ENCODE peak calls at places on chromosomes 7 and 10, in seven cellular contexts. N is cardiac fibroblast; Z is activated CD4-positive, alpha-beta T cell treated with anti-CD3 and anti-CD28 coated beads for 1 hour; Y is neuronal stem cell; G is activated T-cell treated with anti-CD3 and anti-CD28 coated beads, Interleukin-2, amount 50 U/mL, for 4 hours; A is CD4-positive, CD25-positive, alpha-beta regulatory T cell; L is LoVo. M is an unnamed sample.

GRCh38 chr7:111825046-111825445 is 262.8 kb upstream of the IMMP2L start:
- DNase-seq in N (peak), Z (no peak), Y (no peak), G (no peak), A (no peak), L (no peak), M (no peak)

GRCh38 chr7:26292768-26293560 is 1.3 kb downstream of the SNX10 start:
- DNase-seq in N (no peak), Z (no peak), Y (no peak), G (no peak), A (no peak), L (no peak), M (no peak)

GRCh38 chr10:121722665-121723064 is 124.4 kb upstream of the FGFR2 start:
- DNase-seq in N (peak), Z (no peak), Y (no peak), G (no peak), A (no peak), L (no peak), M (no peak)

GRCh38 chr7:56046728-56047445 is 4.4 kb downstream of the PSPH start:
- DNase-seq in N (peak), Z (no peak), Y (no peak), G (no peak), A (no peak), L (no peak), M (no peak)

GRCh38 chr10:69655868-69656555 is 26.0 kb downstream of the FAM241B start:
- DNase-seq in N (no peak), Z (no peak), Y (no peak), G (no peak), A (no peak), L (no peak), M (no peak)

GRCh38 chr10:11488126-11488525 is 123.3 kb downstream of the USP6NL start:
- DNase-seq in N (no peak), Z (no peak), Y (no peak), G (no peak), A (no peak), L (no peak), M (no peak)

GRCh38 chr10:43862756-43863155 is 214.1 kb upstream of the ZNF32 start:
- DNase-seq in N (no peak), Z (no peak), Y (no peak), G (no peak), A (no peak), L (no peak), M (no peak)

GRCh38 chr7:50653997-50654425 is 88.8 kb upstream of the DDC start:
- DNase-seq in N (peak), Z (no peak), Y (no peak), G (no peak), A (no peak), L (no peak), M (no peak)

GRCh38 chr7:146115665-146116451 is 743 bp upstream of the CNTNAP2 start:
- DNase-seq in N (peak), Z (no peak), Y (peak), G (no peak), A (no peak), L (no peak), M (no peak)

GRCh38 chr7:77995717-77996116 is 197.1 kb downstream of the PHTF2 start:
- DNase-seq in N (no peak), Z (no peak), Y (no peak), G (no peak), A (no peak), L (no peak), M (no peak)

GRCh38 chr10:22133640-22134624 is 83.9 kb downstream of the EBLN1 start:
- DNase-seq in N (peak), Z (no peak), Y (no peak), G (no peak), A (no peak), L (no peak), M (no peak)

GRCh38 chr7:97167176-97167575 is 49.7 kb downstream of the SDHAF3 start:
- DNase-seq in N (no peak), Z (no peak), Y (no peak), G (no peak), A (no peak), L (no peak), M (no peak)

GRCh38 chr10:113023017-113023416 is 73.0 kb downstream of the TCF7L2 start:
- DNase-seq in N (no peak), Z (no peak), Y (no peak), G (no peak), A (no peak), L (no peak), M (no peak)

GRCh38 chr7:5671053-5671452 is 110.4 kb downstream of the RNF216 start:
- DNase-seq in N (peak), Z (no peak), Y (no peak), G (no peak), A (no peak), L (no peak), M (no peak)

GRCh38 chr7:45007106-45007505 is 7.1 kb downstream of the CCM2 start:
- DNase-seq in N (no peak), Z (no peak), Y (no peak), G (no peak), A (no peak), L (no peak), M (no peak)

GRCh38 chr10:58740620-58741369 is 228.1 kb downstream of the BICC1 start:
- DNase-seq in N (peak), Z (no peak), Y (no peak), G (no peak), A (no peak), L (no peak), M (no peak)